ENCODE peak calls at places on chromosomes 6 and 20, in ten cellular contexts. R, W, L, Y, E, M, U, G, I and H are unnamed samples.

GRCh38 chr6:47169785-47170685 is 127.9 kb upstream of the ADGRF1 start:
- DNase-seq in R (no peak), W (peak; percentile 68), L (peak; percentile 59), Y (no peak), E (no peak), M (no peak), U (no peak), G (no peak), I (no peak), H (peak; percentile 57)

GRCh38 chr20:278607-279571 is 11.7 kb downstream of the C20orf96 start:
- DNase-seq in R (peak; percentile 33), W (no peak), L (no peak), Y (no peak), E (no peak), M (no peak), U (no peak), G (no peak), I (peak; percentile 84), H (no peak)

GRCh38 chr6:53424976-53425718 is 76.4 kb upstream of the ELOVL5 start:
- DNase-seq in R (no peak), W (no peak), L (no peak), Y (no peak), E (no peak), M (peak; percentile 70), U (no peak), G (no peak), I (no peak), H (no peak)

GRCh38 chr20:63202811-63203526 is 13.0 kb downstream of the YTHDF1 start:
- DNase-seq in R (no peak), W (no peak), L (no peak), Y (no peak), E (no peak), M (peak; percentile 22), U (no peak), G (no peak), I (no peak), H (no peak)

GRCh38 chr6:112485813-112486212 is 138.7 kb downstream of the RFPL4B start:
- DNase-seq in R (no peak), W (peak; percentile 72), L (peak; percentile 34), Y (no peak), E (no peak), M (no peak), U (no peak), G (no peak), I (no peak), H (no peak)

GRCh38 chr20:19849341-19850189 is 91.5 kb downstream of the RIN2 start:
- DNase-seq in R (no peak), W (no peak), L (peak; percentile 26), Y (no peak), E (no peak), M (no peak), U (no peak), G (peak; percentile 50), I (no peak), H (no peak)

GRCh38 chr6:13924146-13924948 is 405 bp upstream of the RNF182 start:
- DNase-seq in R (peak; percentile 92), W (peak; percentile 56), L (peak; percentile 42), Y (no peak), E (peak; percentile 46), M (peak; percentile 58), U (no peak), G (peak; percentile 68), I (no peak), H (no peak)

GRCh38 chr6:50699086-50699886 is 14.0 kb upstream of the TFAP2D start:
- DNase-seq in R (peak; percentile 69), W (peak; percentile 3), L (peak; percentile 33), Y (no peak), E (no peak), M (no peak), U (no peak), G (no peak), I (no peak), H (no peak)

GRCh38 chr6:5536644-5537043 is 275.3 kb downstream of the FARS2 start:
- DNase-seq in R (no peak), W (no peak), L (peak; percentile 41), Y (no peak), E (no peak), M (no peak), U (no peak), G (no peak), I (no peak), H (no peak)

GRCh38 chr6:5541025-5541424 is 279.7 kb downstream of the FARS2 start:
- DNase-seq in R (no peak), W (no peak), L (no peak), Y (no peak), E (no peak), M (no peak), U (no peak), G (no peak), I (no peak), H (no peak)

GRCh38 chr6:5537132-5537531 is 275.8 kb downstream of the FARS2 start:
- DNase-seq in R (no peak), W (no peak), L (peak; percentile 4), Y (no peak), E (no peak), M (no peak), U (no peak), G (no peak), I (no peak), H (no peak)

GRCh38 chr6:5540375-5540774 is 279.1 kb downstream of the FARS2 start:
- DNase-seq in R (no peak), W (no peak), L (peak; percentile 54), Y (no peak), E (no peak), M (no peak), U (no peak), G (no peak), I (no peak), H (no peak)

GRCh38 chr6:5537967-5538366 is 276.7 kb downstream of the FARS2 start:
- DNase-seq in R (no peak), W (peak; percentile 28), L (peak; percentile 85), Y (no peak), E (no peak), M (no peak), U (no peak), G (no peak), I (no peak), H (no peak)
- H3K4me3 ChIP-seq in R (no peak overlapping the region), W (no peak overlapping the region), L (no peak overlapping the region), Y (no peak overlapping the region), E (no peak overlapping the region), M (no peak overlapping the region), U (no peak overlapping the region), G (no peak overlapping the region), I (no peak overlapping the region), H (no peak overlapping the region)

DNA sequence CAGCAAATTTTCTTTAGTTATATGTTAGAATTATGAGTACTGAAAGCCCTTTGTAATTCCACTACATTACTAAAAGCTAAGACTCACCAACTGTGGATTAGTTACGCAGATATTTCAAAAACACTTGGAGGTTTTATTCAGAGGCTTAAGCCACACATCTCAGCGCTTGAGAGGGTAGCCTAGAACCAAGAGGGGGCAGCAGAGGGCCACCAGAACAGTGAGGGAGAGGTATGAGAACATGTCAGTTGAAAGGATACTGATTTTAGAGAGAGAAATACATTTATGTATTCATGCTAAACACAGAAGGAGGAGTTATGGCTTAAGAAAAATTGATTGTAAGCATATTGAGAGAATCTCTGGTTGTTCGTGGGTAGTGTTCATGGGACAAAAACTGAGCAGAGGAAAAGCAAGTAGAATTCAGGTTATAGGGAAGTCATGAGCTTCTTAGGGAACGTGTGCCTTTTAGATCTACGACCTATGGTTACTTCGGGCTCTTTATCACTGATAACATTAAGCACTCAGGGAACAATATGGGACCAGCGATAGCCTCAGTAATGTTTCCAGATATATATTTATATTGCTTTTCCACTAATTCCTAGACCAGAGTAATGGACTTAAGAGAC is 20.4 kb upstream of the SERINC1 start:
- DNase-seq in R (peak; percentile 13), W (peak; percentile 84), L (peak; percentile 66), Y (peak; percentile 36), E (peak; percentile 80), M (peak; percentile 70), U (peak; percentile 56), G (peak; percentile 82), I (peak; percentile 89), H (peak; percentile 15)
- TF ChIP-seq CTCF in R (peak; percentile 43), W (peak; percentile 93), L (peak; percentile 98), Y (peak; percentile 98), E (peak; percentile 61), M (peak; percentile 64), U (peak; percentile 88), G (peak; percentile 97), I (no peak), H (peak; percentile 98)

GRCh38 chr6:40998661-40999060 is 40.4 kb downstream of the UNC5CL start:
- DNase-seq in R (no peak), W (no peak), L (no peak), Y (no peak), E (no peak), M (no peak), U (no peak), G (no peak), I (no peak), H (no peak)

GRCh38 chr6:40999498-41000070 is 39.4 kb downstream of the UNC5CL start:
- DNase-seq in R (peak; percentile 53), W (peak; percentile 54), L (peak; percentile 56), Y (no peak), E (peak; percentile 58), M (peak; percentile 71), U (no peak), G (peak; percentile 31), I (no peak), H (no peak)

GRCh38 chr6:41000248-41000647 is 38.8 kb downstream of the UNC5CL start:
- DNase-seq in R (no peak), W (no peak), L (no peak), Y (no peak), E (no peak), M (no peak), U (no peak), G (no peak), I (no peak), H (no peak)

GRCh38 chr6:40997256-40997957 is 41.6 kb downstream of the UNC5CL start:
- DNase-seq in R (peak; percentile 85), W (peak; percentile 40), L (peak; percentile 55), Y (peak; percentile 24), E (no peak), M (no peak), U (no peak), G (peak; percentile 88), I (no peak), H (peak; percentile 61)

DNA sequence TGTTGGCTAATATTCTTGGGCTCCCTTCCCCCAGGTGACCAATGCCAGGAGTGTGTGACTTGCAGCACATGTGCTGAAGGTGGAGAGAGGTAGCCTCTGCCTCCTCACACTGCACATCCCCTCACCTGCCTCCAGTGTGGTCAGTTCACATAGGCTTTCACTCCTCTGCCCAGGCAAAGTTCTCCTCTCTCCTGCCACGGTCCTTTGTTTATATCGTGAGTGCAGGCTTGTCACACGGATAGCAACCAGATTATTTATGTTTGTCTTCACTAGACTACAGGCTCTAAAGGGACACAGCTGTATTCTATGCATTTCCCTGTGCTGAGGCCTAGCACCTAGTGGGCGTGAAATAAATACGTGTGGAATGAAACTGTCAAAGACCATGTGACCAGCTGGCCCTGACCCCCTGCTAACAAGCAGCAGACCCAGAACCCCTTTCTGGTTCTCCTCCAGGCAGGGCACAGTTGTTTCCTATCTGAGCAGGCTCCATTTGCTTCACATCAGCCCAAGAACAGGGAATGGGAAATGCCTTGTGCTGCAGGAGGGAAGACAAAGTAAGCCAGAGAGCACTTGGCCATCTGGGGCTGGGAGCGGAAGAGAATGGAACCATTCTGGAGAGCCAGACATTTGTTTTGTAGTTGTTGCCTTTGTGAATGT is 42.3 kb downstream of the UNC5CL start:
- DNase-seq in R (peak; percentile 53), W (peak; percentile 2), L (peak; percentile 18), Y (no peak), E (no peak), M (no peak), U (no peak), G (no peak), I (no peak), H (no peak)
- H3K4me3 ChIP-seq in R (peak overlapping the region; percentile 1), W (no peak overlapping the region), L (no peak overlapping the region), Y (no peak overlapping the region), E (no peak overlapping the region), M (no peak overlapping the region), U (no peak overlapping the region), G (no peak overlapping the region), I (no peak overlapping the region), H (no peak overlapping the region)

GRCh38 chr6:786946-787763 is 94.2 kb upstream of the EXOC2 start:
- DNase-seq in R (peak; percentile 20), W (peak; percentile 18), L (no peak), Y (no peak), E (no peak), M (no peak), U (no peak), G (no peak), I (no peak), H (no peak)
- TF ChIP-seq CTCF in R (peak; percentile 64), W (peak; percentile 63), L (peak; percentile 67), Y (peak; percentile 65), E (peak; percentile 39), M (peak; percentile 50), U (peak; percentile 26), G (peak; percentile 43), I (no peak), H (peak; percentile 68)